ENCODE peak calls at places on chromosomes 7 and 10, in five cellular contexts. X is colonic mucosa, A is A549, G is cardiac fibroblast, L is fibroblast of lung. K is an unnamed sample.
A peak's percentile ranks its signal among the peaks of the same experiment; 100 is the strongest.

GRCh38 chr7:95828824-95829428 is 56.6 kb downstream of the DYNC1I1 start:
- DNase-seq in X (no peak), A (no peak), G (no peak), L (peak; percentile 39), K (no peak)

GRCh38 chr7:105880571-105881330 is 4.4 kb upstream of the ATXN7L1 start:
- DNase-seq in X (no peak), A (no peak), G (no peak), L (no peak), K (no peak)

GRCh38 chr10:89373916-89374711 is 3.7 kb upstream of the IFIT1B start:
- DNase-seq in X (peak; percentile 89), A (peak; percentile 53), G (peak; percentile 97), L (peak; percentile 96), K (no peak)

GRCh38 chr7:142352543-142352942 is 94.7 kb upstream of the PRSS58 start:
- DNase-seq in X (no peak), A (no peak), G (no peak), L (no peak), K (no peak)

GRCh38 chr10:24383681-24384106 is 174.8 kb downstream of the KIAA1217 start:
- DNase-seq in X (peak; percentile 91), A (peak; percentile 84), G (peak; percentile 96), L (peak; percentile 99), K (peak; percentile 84)

GRCh38 chr10:52297727-52298126 is 16.4 kb upstream of the DKK1 start:
- DNase-seq in X (no peak), A (no peak), G (no peak), L (no peak), K (no peak)

GRCh38 chr10:1109795-1110673 is 53.8 kb downstream of the WDR37 start:
- DNase-seq in X (peak; percentile 72), A (peak; percentile 81), G (peak; percentile 82), L (peak; percentile 88), K (peak; percentile 75)

GRCh38 chr10:92242910-92243671 is 47.8 kb downstream of the CPEB3 start:
- DNase-seq in X (peak; percentile 76), A (peak; percentile 50), G (peak; percentile 78), L (peak; percentile 71), K (peak; percentile 42)

GRCh38 chr10:132570771-132571564 is 33.4 kb downstream of the INPP5A start:
- DNase-seq in X (peak; percentile 58), A (no peak), G (no peak), L (no peak), K (peak; percentile 65)

GRCh38 chr7:50507898-50508470 is 57.2 kb downstream of the DDC start:
- DNase-seq in X (no peak), A (no peak), G (no peak), L (no peak), K (no peak)

GRCh38 chr7:123747620-123748141 is 1.1 kb downstream of the WASL start:
- DNase-seq in X (peak; percentile 81), A (peak; percentile 72), G (peak; percentile 85), L (peak; percentile 95), K (peak; percentile 22)

GRCh38 chr7:157389951-157390730 is 53.3 kb downstream of the DNAJB6 start:
- DNase-seq in X (no peak), A (no peak), G (peak; percentile 48), L (peak; percentile 68), K (no peak)

GRCh38 chr7:953547-954327 is 743 bp downstream of the ADAP1 start:
- DNase-seq in X (peak; percentile 85), A (peak; percentile 64), G (peak; percentile 51), L (peak; percentile 26), K (no peak)

GRCh38 chr10:58651040-58651439 is 138.4 kb downstream of the BICC1 start:
- DNase-seq in X (no peak), A (no peak), G (peak; percentile 85), L (peak; percentile 89), K (no peak)

GRCh38 chr10:52523696-52524095 is 209.6 kb downstream of the DKK1 start:
- DNase-seq in X (no peak), A (no peak), G (no peak), L (no peak), K (no peak)

GRCh38 chr7:80858141-80858903 is 60.5 kb downstream of the SEMA3C start:
- DNase-seq in X (no peak), A (peak; percentile 21), G (peak; percentile 40), L (peak; percentile 55), K (no peak)

GRCh38 chr7:137402535-137403258 is 59.2 kb upstream of the PTN start:
- DNase-seq in X (no peak), A (no peak), G (no peak), L (no peak), K (no peak)

GRCh38 chr10:62045765-62046521 is 144.4 kb downstream of the ARID5B start:
- DNase-seq in X (no peak), A (no peak), G (peak; percentile 95), L (peak; percentile 97), K (no peak)

GRCh38 chr7:36984710-36985308 is 260.5 kb upstream of the AOAH start:
- DNase-seq in X (no peak), A (no peak), G (no peak), L (no peak), K (no peak)

GRCh38 chr10:132539894-132540293 is 2.3 kb downstream of the INPP5A start:
- DNase-seq in X (no peak), A (no peak), G (peak; percentile 54), L (peak; percentile 82), K (no peak)

GRCh38 chr7:93739422-93739821 is 151.1 kb downstream of the TFPI2 start:
- DNase-seq in X (no peak), A (no peak), G (no peak), L (no peak), K (no peak)

GRCh38 chr7:77569514-77570232 is 32.6 kb downstream of the PTPN12 start:
- DNase-seq in X (no peak), A (no peak), G (peak; percentile 36), L (peak; percentile 32), K (no peak)

GRCh38 chr7:17307558-17307957 is 9.1 kb downstream of the AHR start:
- DNase-seq in X (no peak), A (no peak), G (no peak), L (no peak), K (no peak)

GRCh38 chr7:157609932-157610640 is 273.3 kb downstream of the DNAJB6 start:
- DNase-seq in X (no peak), A (no peak), G (no peak), L (no peak), K (no peak)

GRCh38 chr10:94042001-94042813 is 48.5 kb downstream of the PLCE1 start:
- DNase-seq in X (peak; percentile 56), A (peak; percentile 87), G (peak; percentile 74), L (peak; percentile 87), K (no peak)

GRCh38 chr7:24582171-24582570 is 8.9 kb downstream of the PALS2 start:
- DNase-seq in X (no peak), A (no peak), G (no peak), L (no peak), K (no peak)

GRCh38 chr7:1357601-1358271 is 101.5 kb downstream of the MICALL2 start:
- DNase-seq in X (no peak), A (no peak), G (no peak), L (no peak), K (no peak)

GRCh38 chr10:100101526-100102076 is 19.9 kb upstream of the CPN1 start:
- DNase-seq in X (peak; percentile 47), A (peak; percentile 57), G (peak; percentile 8), L (peak; percentile 4), K (no peak)

GRCh38 chr10:14403846-14404623 is 73.3 kb upstream of the FRMD4A start:
- DNase-seq in X (no peak), A (no peak), G (no peak), L (peak; percentile 80), K (no peak)

GRCh38 chr10:110208614-110209398 is 1.4 kb downstream of the MXI1 start:
- DNase-seq in X (peak; percentile 57), A (peak; percentile 52), G (peak; percentile 48), L (peak; percentile 27), K (peak; percentile 51)

GRCh38 chr7:82562716-82563404 is 119.3 kb upstream of the CACNA2D1 start:
- DNase-seq in X (no peak), A (no peak), G (peak; percentile 60), L (peak; percentile 82), K (no peak)

GRCh38 chr7:41881313-41882130 is 178.6 kb upstream of the INHBA start:
- DNase-seq in X (peak; percentile 53), A (no peak), G (peak; percentile 27), L (peak; percentile 39), K (peak; percentile 79)

GRCh38 chr7:45937301-45937700 is 16.2 kb upstream of the IGFBP3 start:
- DNase-seq in X (no peak), A (no peak), G (no peak), L (no peak), K (no peak)

GRCh38 chr7:45939574-45939973 is 18.5 kb upstream of the IGFBP3 start:
- DNase-seq in X (no peak), A (no peak), G (no peak), L (no peak), K (no peak)

GRCh38 chr7:45937862-45938261 is 16.8 kb upstream of the IGFBP3 start:
- DNase-seq in X (no peak), A (no peak), G (no peak), L (no peak), K (no peak)

GRCh38 chr7:45940939-45941338 is 19.9 kb upstream of the IGFBP3 start:
- DNase-seq in X (no peak), A (no peak), G (no peak), L (no peak), K (no peak)

DNA sequence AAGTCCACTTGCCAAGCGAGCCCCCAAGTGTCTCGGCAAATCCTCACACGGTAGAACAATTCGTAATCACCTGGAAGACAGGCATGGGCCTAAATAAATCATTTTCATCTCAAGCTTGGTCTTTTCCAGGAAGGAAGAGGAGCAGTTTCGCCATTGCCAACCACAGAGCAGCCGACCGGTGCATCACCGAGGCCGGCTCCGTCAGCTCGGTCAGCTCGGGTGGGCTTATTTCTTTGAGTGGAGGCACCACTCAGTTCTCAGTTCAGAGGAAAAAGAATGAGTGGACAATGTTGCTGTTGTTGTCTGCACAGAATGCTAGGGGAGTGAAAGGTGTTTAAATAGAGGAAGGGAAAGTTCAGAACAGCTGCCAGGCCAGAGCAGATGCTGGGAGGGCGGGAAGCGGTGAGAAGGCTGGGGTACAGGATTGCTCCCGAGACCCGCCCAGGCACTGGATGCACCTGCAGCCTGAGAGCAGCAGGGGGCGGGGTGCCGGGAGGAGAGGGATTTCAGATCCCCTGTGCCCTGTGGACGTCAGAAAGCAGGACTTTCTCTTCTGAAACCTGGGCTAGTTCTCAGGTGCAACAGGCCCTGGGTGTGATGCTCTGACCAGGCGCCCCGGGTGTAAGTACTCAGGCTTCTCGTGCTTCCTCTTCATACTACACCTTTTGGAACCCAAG is 17.7 kb upstream of the IGFBP3 start:
- DNase-seq in X (no peak), A (no peak), G (no peak), L (no peak), K (no peak)
- TF ChIP-seq CTCF in X (no peak), A (no peak), G (peak; percentile 14), L (no peak), K (no peak)

GRCh38 chr7:27150568-27151340 is 1.6 kb downstream of the HOXA3 start:
- DNase-seq in X (peak; percentile 81), A (peak; percentile 81), G (peak; percentile 69), L (peak; percentile 47), K (peak; percentile 87)
- TF ChIP-seq CTCF in X (peak; percentile 95), A (peak; percentile 78), G (peak; percentile 51), L (peak; percentile 63), K (peak; percentile 93)

GRCh38 chr10:67284589-67284988 is 358.8 kb downstream of the LRRTM3 start:
- DNase-seq in X (no peak), A (no peak), G (no peak), L (no peak), K (no peak)
- TF ChIP-seq CTCF in X (no peak), A (no peak), G (no peak), L (no peak), K (no peak)

GRCh38 chr10:5737352-5737751 is 52.7 kb downstream of the TASOR2 start:
- DNase-seq in X (no peak), A (no peak), G (no peak), L (no peak), K (no peak)
- TF ChIP-seq CTCF in X (no peak), A (no peak), G (no peak), L (no peak), K (no peak)

GRCh38 chr7:129417073-129417472 is 17.2 kb upstream of the STRIP2 start:
- DNase-seq in X (no peak), A (no peak), G (no peak), L (no peak), K (no peak)
- TF ChIP-seq CTCF in X (no peak), A (no peak), G (no peak), L (no peak), K (no peak)

K was measured in GM10248.